ENCODE peak calls at places on chromosomes 3 and 15, in four cellular contexts. L is heart left ventricle, K is cardiac fibroblast, F is A549. S is an unnamed sample.

GRCh38 chr15:27932600-27932999 is 166.5 kb downstream of the OCA2 start:
- DNase-seq in L (no peak), K (no peak), F (no peak), S (no peak)

GRCh38 chr15:66740802-66741201 is 38.8 kb downstream of the SMAD6 start:
- DNase-seq in L (peak), K (peak), F (no peak), S (no peak)

GRCh38 chr3:170046269-170047132 is 8.7 kb downstream of the GPR160 start:
- DNase-seq in L (no peak), K (no peak), F (no peak), S (no peak)

GRCh38 chr15:49898097-49898496 is 220.9 kb downstream of the ATP8B4 start:
- DNase-seq in L (no peak), K (no peak), F (peak), S (no peak)

GRCh38 chr15:94263341-94264273 is 32.2 kb downstream of the MCTP2 start:
- DNase-seq in L (no peak), K (no peak), F (no peak), S (no peak)

GRCh38 chr3:41808152-41808551 is 153.8 kb downstream of the ULK4 start:
- DNase-seq in L (no peak), K (peak), F (no peak), S (no peak)

GRCh38 chr3:194988495-194989165 is 282.3 kb downstream of the XXYLT1 start:
- DNase-seq in L (no peak), K (no peak), F (no peak), S (no peak)

GRCh38 chr3:55172913-55173312 is 245.1 kb upstream of the LRTM1 start:
- DNase-seq in L (no peak), K (no peak), F (no peak), S (no peak)

GRCh38 chr3:37628711-37629301 is 232.9 kb upstream of the CTDSPL start:
- DNase-seq in L (no peak), K (no peak), F (no peak), S (no peak)

GRCh38 chr3:12751548-12751947 is 7.5 kb downstream of the TMEM40 start:
- DNase-seq in L (no peak), K (no peak), F (peak), S (no peak)

GRCh38 chr3:89360155-89360554 is 252.7 kb downstream of the EPHA3 start:
- DNase-seq in L (no peak), K (peak), F (no peak), S (no peak)

DNA sequence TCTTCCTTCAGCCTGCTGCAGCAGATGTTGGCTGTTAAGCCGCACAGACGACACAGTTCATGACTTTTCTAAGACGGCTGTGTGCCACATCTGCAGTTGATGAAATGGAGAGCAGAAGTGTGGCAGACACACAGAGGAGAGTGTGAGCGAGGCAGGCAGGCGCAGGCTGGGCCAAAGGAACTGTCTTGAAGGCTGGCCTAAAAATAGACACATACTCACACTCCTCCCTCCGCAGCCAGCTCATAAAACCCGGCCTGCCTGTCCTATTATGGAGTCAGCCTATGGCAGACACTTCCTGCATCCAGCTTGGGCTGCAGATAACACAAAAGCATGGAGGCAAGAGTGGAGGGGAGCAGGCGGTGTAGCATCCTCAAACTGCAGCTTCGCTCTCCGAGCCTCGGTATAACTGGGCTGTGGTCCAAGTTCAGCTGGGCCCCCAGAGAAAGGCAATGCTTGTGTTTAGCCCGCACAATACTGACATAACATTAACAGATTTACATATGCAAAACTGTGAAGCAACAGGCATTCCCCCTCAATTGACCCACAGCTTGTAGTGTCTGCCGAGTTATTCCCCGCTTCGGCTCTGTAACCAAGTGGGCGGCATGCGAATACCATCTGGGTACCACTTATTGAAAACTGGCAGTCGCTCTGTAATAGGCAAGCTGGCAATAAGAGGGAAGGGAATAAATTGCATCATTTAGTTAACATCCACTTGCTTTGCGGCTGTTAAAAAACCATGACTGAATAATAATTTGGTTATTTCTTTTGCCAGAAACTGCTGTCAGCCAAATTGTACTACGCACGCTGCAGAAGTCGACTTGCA is 40.8 kb downstream of the FOXP1 start:
- DNase-seq in L (peak), K (peak), F (peak), S (peak)
- H3K4me3 ChIP-seq in L (peak), K (no peak), F (no peak), S (no peak)

GRCh38 chr3:16512435-16513140 is 911 bp downstream of the RFTN1 start:
- DNase-seq in L (peak), K (no peak), F (no peak), S (peak)

GRCh38 chr3:16511561-16512434 is 1.7 kb downstream of the RFTN1 start:
- DNase-seq in L (peak), K (peak), F (no peak), S (peak)

GRCh38 chr3:16508591-16508995 is 4.9 kb downstream of the RFTN1 start:
- DNase-seq in L (no peak), K (peak), F (no peak), S (no peak)

GRCh38 chr3:16509721-16510619 is 3.5 kb downstream of the RFTN1 start:
- DNase-seq in L (no peak), K (no peak), F (no peak), S (no peak)

GRCh38 chr3:16510620-16511319 is 2.7 kb downstream of the RFTN1 start:
- DNase-seq in L (no peak), K (no peak), F (no peak), S (no peak)
- H3K4me3 ChIP-seq in L (peak), K (no peak), F (no peak), S (no peak)

GRCh38 chr15:61182955-61183354 is 46.1 kb downstream of the RORA start:
- DNase-seq in L (no peak), K (peak), F (no peak), S (no peak)

GRCh38 chr15:61188168-61188567 is 40.9 kb downstream of the RORA start:
- DNase-seq in L (no peak), K (no peak), F (no peak), S (no peak)

GRCh38 chr15:61185759-61186158 is 43.3 kb downstream of the RORA start:
- DNase-seq in L (no peak), K (no peak), F (no peak), S (no peak)

GRCh38 chr15:61184431-61184830 is 44.7 kb downstream of the RORA start:
- DNase-seq in L (no peak), K (no peak), F (no peak), S (no peak)

GRCh38 chr15:61186905-61187865 is 41.9 kb downstream of the RORA start:
- DNase-seq in L (peak), K (peak), F (no peak), S (no peak)
- H3K4me3 ChIP-seq in L (no peak), K (no peak), F (no peak), S (peak)

GRCh38 chr15:90021108-90021507 is 20.0 kb downstream of the ZNF710 start:
- DNase-seq in L (no peak), K (no peak), F (no peak), S (no peak)
- H3K4me3 ChIP-seq in L (no peak), K (no peak), F (no peak), S (no peak)

DNA sequence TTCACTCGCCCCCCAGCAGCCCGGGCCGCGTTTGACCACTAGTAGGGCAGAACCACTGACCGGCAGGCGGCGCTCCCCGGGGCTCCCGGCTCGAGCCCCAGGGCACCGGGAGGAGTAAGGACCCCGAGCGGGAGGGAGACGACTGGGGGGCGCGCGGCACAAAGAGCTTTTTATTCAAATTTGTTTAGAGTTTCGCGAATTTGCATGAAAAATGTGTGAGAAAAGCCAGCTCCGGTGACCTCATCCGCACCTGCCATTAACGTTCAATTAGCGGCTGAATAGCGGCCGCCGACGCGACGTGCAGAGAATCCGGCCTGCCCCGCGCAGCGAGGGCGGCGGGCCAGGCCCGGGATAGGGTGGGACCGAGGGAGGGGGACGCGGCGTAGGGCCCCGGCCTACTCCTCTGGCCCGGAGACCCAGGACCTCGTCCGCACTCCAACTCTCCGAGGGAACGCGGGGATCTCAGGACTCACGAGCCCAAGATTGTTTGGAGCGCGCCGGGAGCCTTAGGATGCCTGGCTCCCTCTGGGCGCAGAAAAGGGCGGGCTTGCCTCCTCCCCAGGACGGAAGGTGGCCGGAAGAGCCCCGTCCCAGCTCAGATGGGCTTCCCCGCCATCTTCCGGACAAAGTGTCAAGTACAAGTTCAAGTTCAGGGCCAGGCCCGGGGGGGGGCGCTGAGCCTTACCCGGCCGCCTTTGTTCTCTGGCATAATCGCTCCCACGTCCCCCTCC is 64.9 kb upstream of the POLG start:
- DNase-seq in L (no peak), K (no peak), F (peak), S (no peak)
- H3K4me3 ChIP-seq in L (peak), K (peak), F (peak), S (peak)

S was measured in gastrocnemius medialis.